ENCODE peak calls at places on chromosomes 13 and 19, in ten cellular contexts. I is PC-3, Q is fibroblast of lung, U is keratinocyte, P is GM13977, L is RWPE1, T is uterus, G is adrenal gland, N is activated B cell treated with CpG ODN at 0.5 μM for 24 hours, R is kidney. B is an unnamed sample.

GRCh38 chr19:51799998-51800848 is 5.3 kb downstream of the FPR3 start:
- DNase-seq in L (no peak), Q (peak; percentile 85), G (peak; percentile 85), U (no peak), P (no peak), N (no peak), R (peak; percentile 62), I (no peak), T (peak; percentile 57), B (no peak)

GRCh38 chr13:98543380-98544104 is 33.4 kb downstream of the STK24 start:
- DNase-seq in Q (no peak), G (no peak), L (no peak), T (no peak), N (no peak), U (no peak), I (no peak), P (no peak), R (no peak), B (no peak)

GRCh38 chr13:110336681-110337080 is 29.6 kb downstream of the COL4A2 start:
- DNase-seq in Q (peak; percentile 57), G (no peak), T (no peak), I (no peak), N (no peak), U (no peak), P (no peak), R (no peak), L (no peak), B (no peak)

GRCh38 chr19:49560358-49560900 is 19.9 kb downstream of the NOSIP start:
- DNase-seq in U (no peak), N (no peak), T (no peak), L (no peak), I (no peak), R (no peak), P (no peak), Q (no peak), G (no peak), B (no peak)

GRCh38 chr19:18667531-18668251 is 15.8 kb upstream of the CRTC1 start:
- DNase-seq in P (no peak), T (no peak), I (no peak), Q (no peak), L (no peak), G (no peak), R (no peak), U (no peak), N (no peak), B (no peak)

GRCh38 chr19:41698746-41699230 is 9.6 kb upstream of the CEACAM5 start:
- DNase-seq in T (no peak), Q (no peak), R (no peak), U (no peak), G (no peak), N (no peak), I (no peak), P (peak; percentile 46), L (no peak), B (no peak)

GRCh38 chr19:32876919-32877285 is 7.3 kb upstream of the SLC7A9 start:
- DNase-seq in Q (no peak), P (peak; percentile 6), R (no peak), G (no peak), N (no peak), L (no peak), I (peak; percentile 83), U (no peak), T (no peak), B (no peak)

GRCh38 chr13:33111414-33112110 is 95.3 kb downstream of the KL start:
- DNase-seq in U (no peak), G (peak; percentile 30), Q (peak; percentile 52), I (no peak), T (peak; percentile 53), P (no peak), R (no peak), L (no peak), N (no peak), B (no peak)

GRCh38 chr13:27442797-27443196 is 7.6 kb downstream of the MTIF3 start:
- DNase-seq in G (no peak), P (no peak), U (no peak), T (no peak), I (no peak), N (no peak), R (no peak), L (no peak), Q (no peak), B (no peak)

GRCh38 chr19:30402790-30403189 is 30.6 kb downstream of the ZNF536 start:
- DNase-seq in U (no peak), P (no peak), T (no peak), Q (no peak), I (no peak), N (no peak), L (no peak), G (no peak), R (no peak), B (no peak)

GRCh38 chr13:75704942-75705320 is 68.8 kb downstream of the LMO7 start:
- DNase-seq in P (no peak), L (peak; percentile 72), R (peak; percentile 72), I (peak; percentile 74), N (no peak), T (no peak), Q (no peak), G (no peak), U (peak; percentile 63), B (no peak)

DNA sequence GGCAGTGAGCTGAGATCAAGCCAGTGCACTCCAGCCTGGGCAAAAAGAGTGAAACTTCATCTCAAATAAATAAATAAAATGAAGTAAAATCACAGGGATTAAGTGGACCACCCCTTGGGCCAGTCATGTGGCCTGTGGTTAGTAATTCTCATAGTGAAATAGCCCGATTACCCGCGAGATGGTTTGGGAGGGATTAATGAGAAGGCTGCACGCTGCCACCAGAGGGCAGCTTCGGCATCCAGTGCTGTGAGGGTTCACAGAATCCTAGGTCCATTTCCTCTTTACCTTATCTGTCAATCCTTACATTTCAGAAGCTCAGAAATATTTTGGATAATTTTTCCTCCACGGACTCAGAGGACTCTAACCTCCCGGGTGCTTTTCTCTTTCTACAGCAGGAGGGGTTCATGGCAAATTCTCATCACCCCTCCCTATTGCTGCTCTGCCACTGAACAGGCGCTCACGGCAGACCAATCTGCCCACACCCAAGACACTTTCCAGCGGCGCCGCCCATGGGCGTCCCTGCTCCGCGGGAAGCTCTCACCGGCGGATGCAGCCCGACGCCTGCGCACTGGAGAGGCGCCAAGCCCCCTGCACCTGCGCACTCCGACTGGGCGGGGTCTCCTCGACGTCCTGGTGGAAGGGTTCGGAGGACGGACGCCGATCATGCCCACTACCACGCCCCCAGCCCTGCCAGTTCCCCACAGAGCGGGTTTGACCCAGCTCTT is 11.0 kb downstream of the ZNF835 start:
- DNase-seq in L (no peak), T (no peak), G (no peak), I (no peak), Q (no peak), P (no peak), R (no peak), N (no peak), U (no peak), B (no peak)
- TF ChIP-seq CTCF in L (no peak), T (no peak), G (no peak), I (no peak), Q (no peak), P (no peak), R (peak; percentile 33), N (no peak), U (no peak), B (no peak)

GRCh38 chr19:17296278-17296677 is 6.9 kb downstream of the ABHD8 start:
- DNase-seq in P (no peak), N (no peak), U (no peak), G (peak; percentile 77), Q (no peak), R (no peak), L (peak; percentile 72), T (no peak), I (peak; percentile 76), B (no peak)

GRCh38 chr19:17293605-17294004 is 9.6 kb downstream of the ABHD8 start:
- DNase-seq in L (no peak), R (no peak), P (no peak), G (no peak), T (no peak), U (no peak), N (no peak), I (no peak), Q (no peak), B (no peak)

GRCh38 chr19:17294051-17294891 is 9.0 kb downstream of the ABHD8 start:
- DNase-seq in N (peak; percentile 36), L (peak; percentile 80), U (no peak), T (no peak), P (peak; percentile 53), Q (no peak), I (no peak), G (peak; percentile 47), R (no peak), B (peak; percentile 46)

GRCh38 chr19:17289489-17289888 is 7.8 kb downstream of the ANKLE1 start:
- DNase-seq in N (peak; percentile 40), Q (peak; percentile 92), P (peak; percentile 91), G (peak; percentile 85), R (peak; percentile 86), L (peak; percentile 87), I (peak; percentile 24), T (peak; percentile 57), U (no peak), B (peak; percentile 83)

GRCh38 chr19:17292301-17293074 is 10.7 kb downstream of the ABHD8 start:
- DNase-seq in R (peak; percentile 85), T (peak; percentile 66), N (peak; percentile 90), I (peak; percentile 72), G (peak; percentile 76), Q (peak; percentile 89), U (no peak), L (peak; percentile 96), P (peak; percentile 98), B (peak; percentile 88)
- TF ChIP-seq CTCF in R (peak; percentile 66), T (peak; percentile 59), N (no peak), I (peak; percentile 56), G (peak; percentile 89), Q (peak; percentile 83), U (peak; percentile 92), L (peak; percentile 95), P (peak; percentile 84), B (no peak)

DNA sequence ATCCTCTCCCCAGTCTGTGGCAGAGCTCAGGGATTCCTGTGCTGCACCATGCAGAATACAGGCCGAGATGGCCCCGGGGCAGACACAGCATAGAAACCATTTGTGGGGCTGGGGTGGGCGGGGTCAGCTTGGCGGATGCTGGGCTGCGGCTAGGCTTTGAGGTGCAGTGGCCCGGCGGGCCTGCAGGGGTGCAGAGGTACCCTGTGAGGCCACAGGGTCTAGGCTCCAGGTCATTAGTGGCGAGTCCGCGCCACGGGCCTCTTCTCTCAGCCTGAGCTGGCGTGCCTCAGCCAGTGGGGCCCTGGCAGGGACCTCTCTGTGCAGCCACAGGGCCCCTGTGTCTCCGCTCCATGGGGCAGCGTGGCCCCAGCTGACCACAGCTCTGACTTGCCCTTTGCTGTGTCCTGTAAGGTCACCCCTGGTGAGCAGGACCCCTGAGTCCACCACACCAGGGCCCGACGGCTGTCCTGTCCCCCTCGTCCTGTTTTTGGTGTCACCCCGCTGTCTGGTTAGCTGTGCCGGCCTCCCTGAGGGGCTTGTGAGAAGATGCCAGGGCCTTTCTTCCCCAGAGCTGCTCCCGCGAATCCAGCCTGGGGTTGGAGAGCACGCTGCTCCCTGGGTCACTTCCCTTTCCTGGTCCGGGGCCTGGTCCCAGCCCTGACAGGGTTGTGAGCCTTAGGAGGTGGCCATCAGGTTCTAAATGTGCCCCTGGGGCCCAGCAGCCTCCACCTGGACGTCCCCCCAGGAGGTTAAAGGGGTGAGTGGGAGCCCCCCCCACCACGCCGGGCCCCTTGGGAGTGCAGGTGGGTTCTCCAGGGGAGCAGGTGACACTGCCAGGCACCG is 12.1 kb downstream of the KDM4B start:
- DNase-seq in L (no peak), G (no peak), Q (no peak), N (peak; percentile 30), R (no peak), I (no peak), U (no peak), P (no peak), T (no peak), B (no peak)
- TF ChIP-seq CTCF in L (no peak), G (no peak), Q (no peak), N (no peak), R (no peak), I (no peak), U (no peak), P (no peak), T (no peak), B (peak; percentile 38)

GRCh38 chr19:37114001-37114400 is 35.8 kb downstream of the ZNF420 start:
- DNase-seq in U (no peak), P (no peak), I (no peak), R (no peak), Q (no peak), L (no peak), N (no peak), T (no peak), G (no peak), B (no peak)
- TF ChIP-seq CTCF in U (peak; percentile 25), P (no peak), I (no peak), R (no peak), Q (peak; percentile 8), L (no peak), N (no peak), T (no peak), G (no peak), B (peak; percentile 43)

B was measured in endothelial cell.